ENCODE peak calls at places on chromosomes 5 and 9, in four cellular contexts. One of them, this sample, is unnamed.
A peak's percentile ranks its signal among the peaks of the same experiment; 100 is the strongest.

GRCh38 chr5:149740341-149740740 is 10.2 kb downstream of the PPARGC1B start:
- DNase-seq in BE2C: no peak
- DNase-seq in esophagus muscularis mucosa: no peak
- DNase-seq in RWPE1: no peak
- DNase-seq in this sample: no peak

GRCh38 chr5:30957591-30957990 is 235.9 kb upstream of the CDH6 start:
- DNase-seq in BE2C: no peak
- DNase-seq in RWPE1: no peak
- DNase-seq in esophagus muscularis mucosa: no peak
- DNase-seq in this sample: no peak

GRCh38 chr5:21452429-21452828 is 1400.7 kb downstream of the CDH12 start:
- DNase-seq in RWPE1: no peak
- DNase-seq in BE2C: no peak
- DNase-seq in esophagus muscularis mucosa: no peak
- DNase-seq in this sample: no peak

GRCh38 chr5:102666164-102666951 is 88.7 kb upstream of the PAM start:
- DNase-seq in BE2C: peak; percentile 64
- DNase-seq in esophagus muscularis mucosa: no peak
- DNase-seq in RWPE1: no peak
- DNase-seq in this sample: no peak

GRCh38 chr5:124908603-124909451 is 162.4 kb upstream of the ZNF608 start:
- DNase-seq in esophagus muscularis mucosa: no peak
- DNase-seq in BE2C: no peak
- DNase-seq in RWPE1: peak; percentile 46
- DNase-seq in this sample: no peak

GRCh38 chr5:180289966-180290365 is 1.9 kb downstream of the MAPK9 start:
- DNase-seq in RWPE1: no peak
- DNase-seq in esophagus muscularis mucosa: no peak
- DNase-seq in BE2C: no peak
- DNase-seq in this sample: no peak

GRCh38 chr5:158390556-158390955 is 531.6 kb upstream of the CLINT1 start:
- DNase-seq in RWPE1: peak; percentile 27
- DNase-seq in BE2C: no peak
- DNase-seq in esophagus muscularis mucosa: no peak
- DNase-seq in this sample: no peak

GRCh38 chr9:76401580-76402354 is 7.5 kb upstream of the RFK start:
- DNase-seq in RWPE1: no peak
- DNase-seq in esophagus muscularis mucosa: no peak
- DNase-seq in BE2C: no peak
- DNase-seq in this sample: no peak

GRCh38 chr5:171757853-171758535 is 27.6 kb upstream of the SMIM23 start:
- DNase-seq in RWPE1: peak; percentile 95
- DNase-seq in BE2C: no peak
- DNase-seq in esophagus muscularis mucosa: no peak
- DNase-seq in this sample: no peak

GRCh38 chr5:107867266-107867665 is 196.5 kb upstream of the EFNA5 start:
- DNase-seq in esophagus muscularis mucosa: no peak
- DNase-seq in BE2C: no peak
- DNase-seq in RWPE1: no peak
- DNase-seq in this sample: no peak

GRCh38 chr5:77637170-77638074 is 1.1 kb downstream of the OTP start:
- DNase-seq in esophagus muscularis mucosa: no peak
- DNase-seq in RWPE1: no peak
- DNase-seq in BE2C: no peak
- DNase-seq in this sample: no peak

GRCh38 chr5:141815051-141815795 is 63.0 kb downstream of the PCDH1 start:
- DNase-seq in BE2C: no peak
- DNase-seq in RWPE1: no peak
- DNase-seq in esophagus muscularis mucosa: no peak
- DNase-seq in this sample: no peak

GRCh38 chr5:57662991-57663390 is 180.4 kb upstream of the ACTBL2 start:
- DNase-seq in RWPE1: no peak
- DNase-seq in BE2C: no peak
- DNase-seq in esophagus muscularis mucosa: no peak
- DNase-seq in this sample: no peak

GRCh38 chr9:127751269-127752054 is 16.4 kb upstream of the TOR2A start:
- DNase-seq in esophagus muscularis mucosa: no peak
- DNase-seq in RWPE1: peak; percentile 65
- DNase-seq in BE2C: no peak
- DNase-seq in this sample: no peak

GRCh38 chr5:45093377-45093776 is 284.6 kb downstream of the MRPS30 start:
- DNase-seq in RWPE1: no peak
- DNase-seq in BE2C: no peak
- DNase-seq in esophagus muscularis mucosa: no peak
- DNase-seq in this sample: no peak

GRCh38 chr5:133527311-133527710 is 85.0 kb downstream of the FSTL4 start:
- DNase-seq in BE2C: no peak
- DNase-seq in RWPE1: no peak
- DNase-seq in esophagus muscularis mucosa: peak; percentile 79
- DNase-seq in this sample: no peak

GRCh38 chr5:132947661-132948060 is 15.8 kb downstream of the AFF4 start:
- DNase-seq in BE2C: no peak
- DNase-seq in esophagus muscularis mucosa: no peak
- DNase-seq in RWPE1: no peak
- DNase-seq in this sample: no peak

GRCh38 chr5:62152394-62153123 is 153.4 kb upstream of the KIF2A start:
- DNase-seq in BE2C: no peak
- DNase-seq in esophagus muscularis mucosa: peak; percentile 57
- DNase-seq in RWPE1: no peak
- DNase-seq in this sample: no peak

GRCh38 chr5:93596676-93597441 is 13.8 kb downstream of the NR2F1 start:
- DNase-seq in RWPE1: peak; percentile 77
- DNase-seq in esophagus muscularis mucosa: peak; percentile 75
- DNase-seq in BE2C: no peak
- DNase-seq in this sample: no peak

GRCh38 chr9:88782931-88783451 is 208.3 kb upstream of the S1PR3 start:
- DNase-seq in esophagus muscularis mucosa: peak; percentile 78
- DNase-seq in RWPE1: no peak
- DNase-seq in BE2C: no peak
- DNase-seq in this sample: no peak

GRCh38 chr5:6660704-6661103 is 27.5 kb downstream of the SRD5A1 start:
- DNase-seq in RWPE1: no peak
- DNase-seq in esophagus muscularis mucosa: no peak
- DNase-seq in BE2C: no peak
- DNase-seq in this sample: no peak

GRCh38 chr9:113293285-113293874 is 9.8 kb downstream of the RNF183 start:
- DNase-seq in BE2C: no peak
- DNase-seq in RWPE1: no peak
- DNase-seq in esophagus muscularis mucosa: no peak
- DNase-seq in this sample: no peak

GRCh38 chr9:134043531-134043988 is 18.3 kb downstream of the BRD3OS start:
- DNase-seq in esophagus muscularis mucosa: no peak
- DNase-seq in RWPE1: no peak
- DNase-seq in BE2C: no peak
- DNase-seq in this sample: no peak

GRCh38 chr5:145189786-145190185 is 645.4 kb downstream of the PRELID2 start:
- DNase-seq in BE2C: no peak
- DNase-seq in RWPE1: no peak
- DNase-seq in esophagus muscularis mucosa: no peak
- DNase-seq in this sample: no peak

GRCh38 chr9:35108946-35109575 is 6.1 kb upstream of the STOML2 start:
- DNase-seq in RWPE1: no peak
- DNase-seq in esophagus muscularis mucosa: no peak
- DNase-seq in BE2C: no peak
- DNase-seq in this sample: no peak

GRCh38 chr5:52709171-52709925 is 78.4 kb upstream of the ITGA1 start:
- DNase-seq in esophagus muscularis mucosa: no peak
- DNase-seq in RWPE1: no peak
- DNase-seq in BE2C: no peak
- DNase-seq in this sample: no peak

DNA sequence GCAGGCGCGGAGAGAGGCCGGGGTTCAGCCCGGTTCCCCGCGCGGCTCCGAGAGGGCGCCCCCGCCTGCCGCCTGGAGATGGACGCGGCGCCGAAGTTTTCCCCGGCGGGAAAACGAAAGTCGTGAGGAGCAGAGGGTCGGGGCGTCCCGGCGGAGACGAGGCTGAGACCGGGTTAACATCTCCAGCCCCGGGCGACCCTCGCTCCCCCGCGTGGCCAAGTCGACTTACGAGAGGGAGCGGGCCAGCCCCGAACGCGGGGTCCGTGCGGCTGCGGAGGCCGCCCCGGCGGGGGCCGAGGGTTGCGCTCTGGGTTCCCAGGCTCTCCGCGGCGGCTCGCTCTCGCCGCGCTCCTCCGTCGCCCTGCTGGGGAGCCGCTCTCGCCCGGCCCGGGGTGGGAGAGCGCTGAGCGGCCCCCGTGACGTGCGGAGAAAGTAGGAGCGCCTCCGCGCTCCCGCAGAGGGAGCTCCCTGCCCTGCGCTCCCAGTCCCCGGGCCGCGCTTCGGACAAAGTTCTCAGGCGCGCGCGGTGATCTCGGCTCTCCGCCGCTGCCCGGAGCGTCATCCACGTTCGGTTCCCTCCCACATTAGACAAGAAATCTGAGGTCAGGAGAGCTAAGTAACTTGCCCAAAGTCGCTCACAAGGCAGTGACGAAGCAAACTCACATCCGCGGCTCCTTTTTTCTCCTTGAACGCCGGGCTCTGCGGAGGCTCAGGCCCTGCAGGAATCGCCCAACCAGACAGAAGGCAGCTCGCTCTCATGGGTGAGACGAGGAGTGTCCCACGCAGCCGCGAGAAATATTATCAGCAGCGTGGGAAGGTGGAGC is 1.1 kb upstream of the GCNT4 start:
- DNase-seq in RWPE1: peak; percentile 72
- DNase-seq in BE2C: peak; percentile 30
- DNase-seq in esophagus muscularis mucosa: no peak
- DNase-seq in this sample: no peak
- TF ChIP-seq CTCF in RWPE1: peak; percentile 47
- TF ChIP-seq CTCF in BE2C: no peak
- TF ChIP-seq CTCF in esophagus muscularis mucosa: no peak
- TF ChIP-seq CTCF in this sample: no peak

GRCh38 chr9:911003-911402 is 65.5 kb upstream of the DMRT3 start:
- DNase-seq in BE2C: no peak
- DNase-seq in RWPE1: no peak
- DNase-seq in esophagus muscularis mucosa: no peak
- DNase-seq in this sample: no peak
- TF ChIP-seq CTCF in BE2C: peak; percentile 11
- TF ChIP-seq CTCF in RWPE1: no peak
- TF ChIP-seq CTCF in esophagus muscularis mucosa: no peak
- TF ChIP-seq CTCF in this sample: no peak

GRCh38 chr9:75087279-75087823 is 604 bp downstream of the NMRK1 start:
- DNase-seq in esophagus muscularis mucosa: no peak
- DNase-seq in RWPE1: peak; percentile 45
- DNase-seq in BE2C: no peak
- DNase-seq in this sample: no peak
- TF ChIP-seq CTCF in esophagus muscularis mucosa: no peak
- TF ChIP-seq CTCF in RWPE1: no peak
- TF ChIP-seq CTCF in BE2C: no peak
- TF ChIP-seq CTCF in this sample: no peak

GRCh38 chr5:177510567-177511053 is 984 bp upstream of the DOK3 start:
- DNase-seq in BE2C: no peak
- DNase-seq in RWPE1: no peak
- DNase-seq in esophagus muscularis mucosa: no peak
- DNase-seq in this sample: no peak

GRCh38 chr5:177511181-177511580 is 1.6 kb upstream of the DOK3 start:
- DNase-seq in esophagus muscularis mucosa: no peak
- DNase-seq in BE2C: no peak
- DNase-seq in RWPE1: no peak
- DNase-seq in this sample: no peak

GRCh38 chr5:177508837-177509236 is 789 bp downstream of the DOK3 start:
- DNase-seq in esophagus muscularis mucosa: no peak
- DNase-seq in BE2C: no peak
- DNase-seq in RWPE1: no peak
- DNase-seq in this sample: no peak

GRCh38 chr5:177509361-177509951 is at the start of gene DOK3:
- DNase-seq in RWPE1: no peak
- DNase-seq in esophagus muscularis mucosa: no peak
- DNase-seq in BE2C: peak; percentile 51
- DNase-seq in this sample: no peak

DNA sequence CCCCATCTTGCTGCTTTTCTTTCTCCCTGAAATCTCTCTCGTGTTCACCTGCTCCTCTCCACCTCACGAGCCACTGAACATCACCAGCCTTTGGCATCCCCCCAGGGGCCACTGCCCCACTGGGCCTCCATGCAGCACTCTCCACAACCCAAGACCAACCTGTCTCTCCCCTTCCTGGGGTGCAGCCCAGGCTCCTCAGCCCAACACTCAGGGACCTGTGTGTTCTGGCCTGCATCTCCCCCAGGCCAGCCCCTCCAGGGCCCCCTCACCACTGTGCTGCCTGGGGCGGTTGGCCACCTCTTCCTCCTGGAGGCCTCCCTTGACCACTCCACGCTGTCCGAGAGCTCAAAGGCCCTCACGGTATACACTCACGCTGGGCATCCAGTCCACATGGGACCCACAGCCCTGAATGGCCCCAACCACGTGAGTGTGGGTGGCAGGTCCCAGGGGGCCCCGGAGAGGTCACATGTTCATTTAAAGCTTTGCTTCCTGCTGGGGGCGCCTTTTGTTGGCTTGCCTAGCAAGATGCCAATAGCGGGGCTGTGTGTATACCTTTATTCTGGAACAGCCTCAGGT is 453 bp upstream of the DOK3 start:
- DNase-seq in BE2C: peak; percentile 30
- DNase-seq in esophagus muscularis mucosa: no peak
- DNase-seq in RWPE1: no peak
- DNase-seq in this sample: no peak
- TF ChIP-seq CTCF in BE2C: no peak
- TF ChIP-seq CTCF in esophagus muscularis mucosa: no peak
- TF ChIP-seq CTCF in RWPE1: no peak
- TF ChIP-seq CTCF in this sample: no peak